ENCODE peak calls at places on chromosomes 16 and 17, in four cellular contexts. N is T-helper 17 cell; V is pancreas; S is CD4-positive, alpha-beta T cell. B is an unnamed sample.

GRCh38 chr17:69042308-69042707 is 18.4 kb downstream of the ABCA9 start:
- ATAC-seq in N (no peak), V (no peak), S (no peak), B (no peak)

GRCh38 chr16:27720731-27721547 is 171.0 kb downstream of the KATNIP start:
- ATAC-seq in N (no peak), V (no peak), S (no peak), B (no peak)

GRCh38 chr16:48576927-48577326 is 33.1 kb downstream of the N4BP1 start:
- ATAC-seq in N (no peak), V (no peak), S (peak; percentile 43), B (peak; percentile 86)

GRCh38 chr17:57365420-57365819 is 109.1 kb downstream of the MSI2 start:
- ATAC-seq in N (no peak), V (peak; percentile 31), S (no peak), B (no peak)

GRCh38 chr16:6846452-6846851 is 486.2 kb upstream of the RBFOX1 start:
- ATAC-seq in N (no peak), V (no peak), S (no peak), B (no peak)

GRCh38 chr16:14131774-14132695 is 60.9 kb downstream of the MRTFB start:
- ATAC-seq in N (no peak), V (peak; percentile 49), S (no peak), B (no peak)

GRCh38 chr16:11480634-11481033 is 106.1 kb downstream of the LITAF start:
- ATAC-seq in N (no peak), V (no peak), S (no peak), B (no peak)

GRCh38 chr16:31107465-31107867 is 720 bp upstream of the BCKDK start:
- ATAC-seq in N (no peak), V (no peak), S (no peak), B (no peak)

GRCh38 chr16:31488630-31489564 is 6.0 kb downstream of the SLC5A2 start:
- ATAC-seq in N (no peak), V (peak; percentile 44), S (no peak), B (peak; percentile 3)

GRCh38 chr16:73171380-73171779 is 123.5 kb upstream of the ZFHX3 start:
- ATAC-seq in N (no peak), V (no peak), S (no peak), B (no peak)

GRCh38 chr16:82360024-82360783 is 190.2 kb upstream of the MPHOSPH6 start:
- ATAC-seq in N (no peak), V (no peak), S (no peak), B (no peak)

GRCh38 chr16:68083861-68084503 is 1.2 kb upstream of the NFATC3 start:
- ATAC-seq in N (no peak), V (no peak), S (no peak), B (peak; percentile 2)

GRCh38 chr16:4147236-4147635 is 31.0 kb upstream of the ADCY9 start:
- ATAC-seq in N (no peak), V (no peak), S (no peak), B (no peak)

GRCh38 chr16:68041783-68042182 is 18.7 kb downstream of the DUS2 start:
- ATAC-seq in N (no peak), V (no peak), S (no peak), B (no peak)

GRCh38 chr17:32159586-32160438 is 17.5 kb downstream of the RHOT1 start:
- ATAC-seq in N (no peak), V (no peak), S (no peak), B (peak; percentile 12)

GRCh38 chr16:69064789-69065313 is 40.6 kb upstream of the HAS3 start:
- ATAC-seq in N (no peak), V (no peak), S (no peak), B (no peak)

GRCh38 chr17:81254955-81255717 is 16.0 kb downstream of the NDUFAF8 start:
- ATAC-seq in N (no peak), V (peak; percentile 74), S (no peak), B (peak; percentile 63)

GRCh38 chr17:64369007-64369893 is 21.4 kb downstream of the PECAM1 start:
- ATAC-seq in N (no peak), V (peak; percentile 57), S (no peak), B (no peak)

GRCh38 chr17:79626156-79626890 is 15.5 kb upstream of the RBFOX3 start:
- ATAC-seq in N (no peak), V (no peak), S (no peak), B (no peak)

GRCh38 chr17:55272711-55273578 is 8.2 kb downstream of the HLF start:
- ATAC-seq in N (no peak), V (peak; percentile 10), S (no peak), B (no peak)

GRCh38 chr16:53773150-53773846 is 69.3 kb downstream of the FTO start:
- ATAC-seq in N (peak; percentile 37), V (peak; percentile 95), S (no peak), B (peak; percentile 70)

GRCh38 chr17:65074778-65075250 is 18.3 kb upstream of the GNA13 start:
- ATAC-seq in N (no peak), V (peak; percentile 82), S (no peak), B (peak; percentile 30)

GRCh38 chr16:27595461-27595860 is 45.5 kb downstream of the KATNIP start:
- ATAC-seq in N (no peak), V (peak; percentile 86), S (no peak), B (no peak)

GRCh38 chr16:29009050-29009837 is 24.4 kb downstream of the LAT start:
- ATAC-seq in N (no peak), V (no peak), S (peak; percentile 6), B (no peak)

GRCh38 chr16:68469728-68470460 is 21.6 kb upstream of the SMPD3 start:
- ATAC-seq in N (peak; percentile 56), V (peak; percentile 52), S (peak; percentile 43), B (no peak)